ENCODE peak calls at places on chromosomes 7 and 10, in seven cellular contexts. E is H9, S is cardiac muscle cell, R is uterus, A is dorsolateral prefrontal cortex, Z is tibial artery, N is colonic mucosa. H is an unnamed sample. For H3K27me3, the result is how much of the 10 kb centered on the place peaks cover.

GRCh38 chr7:4837814-4838625 is 23.8 kb downstream of the PAPOLB start:
- DNase-seq in E (no peak), S (no peak), R (no peak), A (no peak), Z (no peak), N (no peak), H (no peak)

GRCh38 chr7:77799078-77799964 is 748 bp downstream of the PHTF2 start:
- DNase-seq in E (peak), S (peak), R (peak), A (no peak), Z (peak), N (peak), H (peak)

GRCh38 chr7:55473935-55474334 is 98.4 kb downstream of the VOPP1 start:
- DNase-seq in E (no peak), S (no peak), R (no peak), A (no peak), Z (no peak), N (no peak), H (no peak)

GRCh38 chr7:31102973-31103850 is 51.1 kb downstream of the ADCYAP1R1 start:
- DNase-seq in E (peak), S (no peak), R (no peak), A (no peak), Z (no peak), N (no peak), H (no peak)

GRCh38 chr7:77811895-77812685 is 13.5 kb downstream of the PHTF2 start:
- DNase-seq in E (no peak), S (peak), R (no peak), A (no peak), Z (no peak), N (no peak), H (no peak)

GRCh38 chr10:102701796-102702195 is 12.4 kb downstream of the ARL3 start:
- DNase-seq in E (no peak), S (no peak), R (no peak), A (no peak), Z (no peak), N (no peak), H (no peak)

GRCh38 chr10:79179404-79180309 is 110.9 kb downstream of the ZMIZ1 start:
- DNase-seq in E (peak), S (no peak), R (no peak), A (no peak), Z (no peak), N (no peak), H (no peak)

GRCh38 chr7:137760111-137760510 is 86.7 kb downstream of the DGKI start:
- DNase-seq in E (peak), S (peak), R (no peak), A (peak), Z (no peak), N (no peak), H (no peak)

DNA sequence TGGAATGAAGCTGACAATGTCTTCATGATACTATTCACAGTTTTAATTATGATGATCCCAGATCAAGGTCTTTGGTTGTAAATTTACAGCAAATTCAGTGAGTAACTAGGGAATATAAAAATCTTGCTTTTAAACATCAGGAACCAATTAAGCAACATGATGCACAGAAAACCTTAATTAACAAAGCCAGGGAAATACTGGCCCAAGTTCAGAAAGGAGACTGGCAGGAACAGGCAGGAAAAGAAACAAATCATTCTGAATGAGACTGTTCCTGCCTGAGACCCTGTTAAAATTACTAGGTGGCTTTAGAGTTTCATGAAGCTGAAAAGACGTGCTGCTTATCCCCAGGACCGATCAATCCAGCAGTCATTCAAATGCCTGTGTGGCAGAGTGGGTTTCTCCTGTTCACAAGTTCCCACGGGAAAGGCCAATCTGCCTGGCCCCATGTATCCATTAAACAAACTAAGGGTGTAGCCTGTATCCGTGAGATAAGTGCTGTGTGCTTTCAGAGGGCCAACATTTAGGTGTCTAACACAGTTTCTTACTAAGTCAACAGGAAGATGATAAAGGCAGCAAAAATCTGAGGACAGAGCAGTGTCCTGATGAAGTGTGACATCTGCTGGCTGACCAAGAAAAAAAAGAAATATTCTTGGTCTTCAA is 34.4 kb downstream of the PUS7 start:
- DNase-seq in E (no peak), S (peak), R (peak), A (no peak), Z (peak), N (no peak), H (no peak)
- TF ChIP-seq CTCF in E (peak), S (peak), R (peak), A (peak), Z (no peak), N (no peak), H (peak)

GRCh38 chr10:72011976-72012512 is 47.8 kb downstream of the CHST3 start:
- DNase-seq in E (no peak), S (no peak), R (no peak), A (no peak), Z (no peak), N (no peak), H (no peak)
- H3K27ac ChIP-seq in E (no peak), S (no peak), R (peak), A (peak), Z (peak), N (no peak), H (no peak)

GRCh38 chr10:101297901-101298451 is 56.0 kb upstream of the BTRC start:
- DNase-seq in E (peak), S (peak), R (peak), A (peak), Z (peak), N (peak), H (peak)
- H3K27me3 ChIP-seq in E (under half), S (half or more), R (under half), A (under half), Z (under half), N (under half), H (under half)

DNA sequence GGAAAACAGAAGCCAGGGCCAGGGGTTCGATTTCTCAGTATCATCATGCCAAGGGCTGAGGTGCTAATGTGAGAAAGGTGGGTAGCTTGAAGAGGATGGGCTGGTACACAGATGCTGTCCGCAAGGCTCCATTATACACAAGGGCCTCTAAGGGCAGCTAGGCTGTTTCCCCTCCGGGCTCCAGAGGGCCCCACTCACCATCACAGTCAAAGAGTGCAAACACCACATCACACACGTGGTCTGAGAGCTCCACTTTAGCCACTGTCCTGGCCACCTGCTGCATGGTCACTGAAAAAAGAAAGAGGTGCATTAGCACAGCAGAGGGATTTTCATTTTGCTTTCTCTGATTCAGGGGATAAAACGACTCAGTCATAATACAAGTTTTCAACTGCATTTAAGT is 20.9 kb upstream of the DNAJB12 start:
- DNase-seq in E (peak), S (peak), R (no peak), A (peak), Z (no peak), N (no peak), H (no peak)
- TF ChIP-seq CTCF in E (peak), S (peak), R (no peak), A (peak), Z (no peak), N (no peak), H (no peak)

DNA sequence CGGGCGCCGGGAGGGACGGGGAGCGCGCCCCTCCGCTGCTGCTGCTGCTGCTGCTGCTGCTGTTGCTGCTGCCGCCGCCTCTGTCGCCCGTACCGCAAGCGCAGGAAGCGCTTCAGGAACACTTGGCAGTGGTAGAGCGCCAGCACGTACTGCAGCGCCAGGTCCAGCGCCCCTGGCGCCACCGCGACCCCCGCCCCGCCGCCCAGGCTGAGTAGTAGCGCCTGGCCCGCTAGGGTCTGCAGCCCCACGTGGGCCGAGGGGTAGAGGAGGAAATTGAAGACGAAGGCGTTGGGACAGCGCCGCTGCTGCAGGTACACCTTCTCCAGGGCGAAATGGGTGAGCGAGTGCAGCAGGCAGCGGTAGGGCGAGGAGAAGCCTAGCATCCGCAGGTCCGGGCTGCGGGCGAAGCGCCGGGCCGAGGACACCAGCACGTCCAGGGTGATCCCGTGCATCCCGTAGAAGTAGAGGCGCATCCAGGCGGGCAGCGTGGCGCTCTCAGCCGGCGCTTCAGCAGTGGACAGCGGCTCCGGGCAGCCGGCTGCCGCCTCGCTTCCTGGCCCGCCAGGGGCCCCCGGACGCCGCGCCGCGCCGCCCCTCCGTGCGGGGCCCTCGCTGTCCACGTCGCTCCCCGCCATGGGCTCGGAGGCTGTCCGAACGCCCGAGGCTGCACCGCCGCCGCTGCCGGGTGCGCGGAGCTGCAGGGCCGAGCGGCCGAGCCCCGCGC is at the start of gene TMEM229A:
- DNase-seq in E (peak), S (peak), R (no peak), A (peak), Z (no peak), N (peak), H (no peak)
- H3K27ac ChIP-seq in E (no peak), S (no peak), R (no peak), A (peak), Z (no peak), N (no peak), H (no peak)

GRCh38 chr10:99304857-99305220 is 24.3 kb upstream of the CNNM1 start:
- DNase-seq in E (no peak), S (no peak), R (no peak), A (no peak), Z (no peak), N (no peak), H (no peak)
- H3K27me3 ChIP-seq in E (under half), S (under half), R (under half), A (under half), Z (under half), N (under half), H (under half)

H was measured in CD4-positive, alpha-beta T cell.